ENCODE peak calls at places on chromosomes 11 and 22, in six cellular contexts. L, H, P, C, J and A are unnamed samples.

GRCh38 chr11:12248330-12248729 is 129.0 kb upstream of the PARVA start:
- DNase-seq in C (no peak), H (peak), J (no peak), L (peak), P (no peak), A (no peak)

GRCh38 chr11:16786131-16786530 is 47.7 kb downstream of the C11orf58 start:
- DNase-seq in L (no peak), J (no peak), P (no peak), C (no peak), H (no peak), A (no peak)

GRCh38 chr11:91435694-91436375 is 788.8 kb upstream of the FAT3 start:
- DNase-seq in H (no peak), P (no peak), L (no peak), J (no peak), C (no peak), A (no peak)

GRCh38 chr11:100176456-100176855 is 510.6 kb upstream of the ARHGAP42 start:
- DNase-seq in H (no peak), C (no peak), P (no peak), J (no peak), L (no peak), A (no peak)

GRCh38 chr11:17267576-17267975 is 9.0 kb upstream of the NUCB2 start:
- DNase-seq in H (no peak), P (peak), C (no peak), L (no peak), J (no peak), A (no peak)

GRCh38 chr11:61332266-61332822 is 561 bp downstream of the DDB1 start:
- DNase-seq in C (no peak), L (no peak), J (no peak), P (peak), H (peak), A (no peak)

GRCh38 chr11:125423247-125423849 is 72.7 kb downstream of the FEZ1 start:
- DNase-seq in P (peak), J (no peak), C (no peak), H (no peak), L (peak), A (peak)

GRCh38 chr11:45651841-45652745 is 13.3 kb downstream of the CHST1 start:
- DNase-seq in P (no peak), C (no peak), J (no peak), H (no peak), L (no peak), A (no peak)

GRCh38 chr11:27914080-27914479 is 193.9 kb downstream of the KIF18A start:
- DNase-seq in P (no peak), L (no peak), H (no peak), J (no peak), C (no peak), A (no peak)

GRCh38 chr11:82547163-82547560 is 186.5 kb downstream of the FAM181B start:
- DNase-seq in C (no peak), H (no peak), L (no peak), J (no peak), P (no peak), A (no peak)

GRCh38 chr11:10599388-10600175 is 31.1 kb upstream of the LYVE1 start:
- DNase-seq in P (no peak), C (no peak), J (no peak), H (no peak), L (no peak), A (no peak)

GRCh38 chr22:39215430-39216142 is 29.2 kb downstream of the PDGFB start:
- DNase-seq in P (peak), L (peak), J (no peak), H (no peak), C (no peak), A (no peak)

GRCh38 chr11:65576867-65577755 is 1.3 kb downstream of the EHBP1L1 start:
- DNase-seq in C (no peak), P (peak), J (no peak), H (no peak), L (peak), A (no peak)

GRCh38 chr11:32312865-32313403 is 122.4 kb downstream of the WT1 start:
- DNase-seq in J (peak), H (peak), L (no peak), P (peak), C (no peak), A (no peak)